ENCODE peak calls at places on chromosomes 12 and 14, in six cellular contexts. One of them, this sample, is unnamed.
A peak's percentile ranks its signal among the peaks of the same experiment; 100 is the strongest.

GRCh38 chr12:62260733-62261683 is 804 bp downstream of the USP15 start:
- DNase-seq in naive thymus-derived CD4-positive, alpha-beta T cell: peak; percentile 73
- DNase-seq in endothelial cell of umbilical vein: peak; percentile 60
- DNase-seq in aorta: peak; percentile 48
- DNase-seq in heart left ventricle: peak; percentile 28
- DNase-seq in PC-3: peak; percentile 44
- DNase-seq in this sample: peak; percentile 66

GRCh38 chr14:21525571-21525970 is 575 bp downstream of the SALL2 start:
- DNase-seq in aorta: no peak
- DNase-seq in endothelial cell of umbilical vein: no peak
- DNase-seq in PC-3: no peak
- DNase-seq in naive thymus-derived CD4-positive, alpha-beta T cell: no peak
- DNase-seq in heart left ventricle: no peak
- DNase-seq in this sample: no peak

GRCh38 chr12:96652870-96653269 is 163.5 kb downstream of the CFAP54 start:
- DNase-seq in naive thymus-derived CD4-positive, alpha-beta T cell: no peak
- DNase-seq in heart left ventricle: no peak
- DNase-seq in PC-3: no peak
- DNase-seq in endothelial cell of umbilical vein: no peak
- DNase-seq in aorta: no peak
- DNase-seq in this sample: no peak

GRCh38 chr12:47214001-47214619 is 134.4 kb upstream of the AMIGO2 start:
- DNase-seq in PC-3: no peak
- DNase-seq in heart left ventricle: no peak
- DNase-seq in endothelial cell of umbilical vein: no peak
- DNase-seq in naive thymus-derived CD4-positive, alpha-beta T cell: no peak
- DNase-seq in aorta: no peak
- DNase-seq in this sample: no peak

GRCh38 chr12:52951640-52952039 is 2.7 kb downstream of the KRT18 start:
- DNase-seq in PC-3: no peak
- DNase-seq in endothelial cell of umbilical vein: no peak
- DNase-seq in aorta: no peak
- DNase-seq in naive thymus-derived CD4-positive, alpha-beta T cell: no peak
- DNase-seq in heart left ventricle: no peak
- DNase-seq in this sample: peak; percentile 22

GRCh38 chr14:100688598-100689499 is 37.8 kb upstream of the DLK1 start:
- DNase-seq in PC-3: peak; percentile 78
- DNase-seq in naive thymus-derived CD4-positive, alpha-beta T cell: no peak
- DNase-seq in aorta: no peak
- DNase-seq in heart left ventricle: no peak
- DNase-seq in endothelial cell of umbilical vein: no peak
- DNase-seq in this sample: no peak

GRCh38 chr14:60732840-60733483 is 1.6 kb upstream of the MNAT1 start:
- DNase-seq in naive thymus-derived CD4-positive, alpha-beta T cell: no peak
- DNase-seq in aorta: no peak
- DNase-seq in endothelial cell of umbilical vein: no peak
- DNase-seq in heart left ventricle: no peak
- DNase-seq in PC-3: peak; percentile 26
- DNase-seq in this sample: no peak

GRCh38 chr12:2163172-2163927 is 110.6 kb downstream of the CACNA1C start:
- DNase-seq in aorta: peak; percentile 93
- DNase-seq in endothelial cell of umbilical vein: no peak
- DNase-seq in PC-3: no peak
- DNase-seq in heart left ventricle: peak; percentile 95
- DNase-seq in naive thymus-derived CD4-positive, alpha-beta T cell: no peak
- DNase-seq in this sample: peak; percentile 98

GRCh38 chr12:10304161-10304574 is 3.5 kb upstream of the KLRD1 start:
- DNase-seq in heart left ventricle: no peak
- DNase-seq in aorta: no peak
- DNase-seq in PC-3: peak; percentile 84
- DNase-seq in endothelial cell of umbilical vein: no peak
- DNase-seq in naive thymus-derived CD4-positive, alpha-beta T cell: no peak
- DNase-seq in this sample: peak; percentile 15

GRCh38 chr12:114812858-114813761 is 129.1 kb upstream of the TBX3 start:
- DNase-seq in PC-3: peak; percentile 92
- DNase-seq in heart left ventricle: no peak
- DNase-seq in naive thymus-derived CD4-positive, alpha-beta T cell: no peak
- DNase-seq in aorta: no peak
- DNase-seq in endothelial cell of umbilical vein: no peak
- DNase-seq in this sample: no peak

GRCh38 chr14:75454963-75455546 is 27.2 kb downstream of the JDP2 start:
- DNase-seq in heart left ventricle: peak; percentile 79
- DNase-seq in endothelial cell of umbilical vein: no peak
- DNase-seq in PC-3: peak; percentile 12
- DNase-seq in naive thymus-derived CD4-positive, alpha-beta T cell: no peak
- DNase-seq in aorta: peak; percentile 73
- DNase-seq in this sample: peak; percentile 43

GRCh38 chr14:68979722-68980552 is 835 bp upstream of the ACTN1 start:
- DNase-seq in heart left ventricle: peak; percentile 56
- DNase-seq in endothelial cell of umbilical vein: peak; percentile 39
- DNase-seq in PC-3: peak; percentile 75
- DNase-seq in aorta: peak; percentile 74
- DNase-seq in naive thymus-derived CD4-positive, alpha-beta T cell: no peak
- DNase-seq in this sample: peak; percentile 37

GRCh38 chr14:92792885-92793284 is 1.2 kb upstream of the GOLGA5 start:
- DNase-seq in PC-3: peak; percentile 12
- DNase-seq in endothelial cell of umbilical vein: no peak
- DNase-seq in naive thymus-derived CD4-positive, alpha-beta T cell: no peak
- DNase-seq in heart left ventricle: no peak
- DNase-seq in aorta: no peak
- DNase-seq in this sample: no peak

GRCh38 chr12:88854260-88854659 is 274.0 kb upstream of the KITLG start:
- DNase-seq in PC-3: peak; percentile 89
- DNase-seq in naive thymus-derived CD4-positive, alpha-beta T cell: no peak
- DNase-seq in endothelial cell of umbilical vein: no peak
- DNase-seq in heart left ventricle: no peak
- DNase-seq in aorta: no peak
- DNase-seq in this sample: no peak

GRCh38 chr14:95098984-95099599 is 58.2 kb downstream of the DICER1 start:
- DNase-seq in heart left ventricle: peak; percentile 58
- DNase-seq in aorta: peak; percentile 73
- DNase-seq in naive thymus-derived CD4-positive, alpha-beta T cell: peak; percentile 30
- DNase-seq in endothelial cell of umbilical vein: peak; percentile 25
- DNase-seq in PC-3: peak; percentile 65
- DNase-seq in this sample: peak; percentile 71

GRCh38 chr14:103191856-103192835 is 68.9 kb downstream of the TNFAIP2 start:
- DNase-seq in aorta: no peak
- DNase-seq in endothelial cell of umbilical vein: no peak
- DNase-seq in PC-3: no peak
- DNase-seq in heart left ventricle: no peak
- DNase-seq in naive thymus-derived CD4-positive, alpha-beta T cell: no peak
- DNase-seq in this sample: no peak

GRCh38 chr12:130879212-130879686 is 7.4 kb downstream of the RAN start:
- DNase-seq in naive thymus-derived CD4-positive, alpha-beta T cell: no peak
- DNase-seq in aorta: no peak
- DNase-seq in heart left ventricle: no peak
- DNase-seq in endothelial cell of umbilical vein: no peak
- DNase-seq in PC-3: no peak
- DNase-seq in this sample: no peak

GRCh38 chr14:59688224-59689170 is 111.9 kb upstream of the CCDC175 start:
- DNase-seq in heart left ventricle: no peak
- DNase-seq in PC-3: peak; percentile 94
- DNase-seq in naive thymus-derived CD4-positive, alpha-beta T cell: no peak
- DNase-seq in aorta: peak; percentile 75
- DNase-seq in endothelial cell of umbilical vein: peak; percentile 44
- DNase-seq in this sample: peak; percentile 37

GRCh38 chr12:132327351-132328171 is 1.8 kb downstream of the GALNT9 start:
- DNase-seq in heart left ventricle: peak; percentile 56
- DNase-seq in naive thymus-derived CD4-positive, alpha-beta T cell: no peak
- DNase-seq in PC-3: peak; percentile 82
- DNase-seq in aorta: peak; percentile 63
- DNase-seq in endothelial cell of umbilical vein: peak; percentile 45
- DNase-seq in this sample: no peak

GRCh38 chr12:27332407-27333310 is at the start of gene BMAL2:
- DNase-seq in heart left ventricle: peak; percentile 43
- DNase-seq in naive thymus-derived CD4-positive, alpha-beta T cell: peak; percentile 12
- DNase-seq in endothelial cell of umbilical vein: peak; percentile 58
- DNase-seq in aorta: peak; percentile 69
- DNase-seq in PC-3: peak; percentile 79
- DNase-seq in this sample: peak; percentile 19

GRCh38 chr12:62913380-62913779 is 21.6 kb downstream of the PPM1H start:
- DNase-seq in naive thymus-derived CD4-positive, alpha-beta T cell: no peak
- DNase-seq in aorta: no peak
- DNase-seq in PC-3: peak; percentile 37
- DNase-seq in endothelial cell of umbilical vein: no peak
- DNase-seq in heart left ventricle: no peak
- DNase-seq in this sample: no peak

GRCh38 chr12:45458854-45459807 is 243.2 kb downstream of the ANO6 start:
- DNase-seq in PC-3: peak; percentile 24
- DNase-seq in aorta: no peak
- DNase-seq in endothelial cell of umbilical vein: peak; percentile 14
- DNase-seq in naive thymus-derived CD4-positive, alpha-beta T cell: no peak
- DNase-seq in heart left ventricle: no peak
- DNase-seq in this sample: no peak

GRCh38 chr12:10235761-10236631 is 23.3 kb downstream of the GABARAPL1 start:
- DNase-seq in naive thymus-derived CD4-positive, alpha-beta T cell: peak; percentile 19
- DNase-seq in endothelial cell of umbilical vein: peak; percentile 55
- DNase-seq in heart left ventricle: no peak
- DNase-seq in aorta: no peak
- DNase-seq in PC-3: peak; percentile 55
- DNase-seq in this sample: peak; percentile 38

GRCh38 chr12:13001725-13002040 is 1.6 kb upstream of the HEBP1 start:
- DNase-seq in endothelial cell of umbilical vein: no peak
- DNase-seq in aorta: no peak
- DNase-seq in naive thymus-derived CD4-positive, alpha-beta T cell: no peak
- DNase-seq in PC-3: no peak
- DNase-seq in heart left ventricle: peak; percentile 29
- DNase-seq in this sample: no peak
- H3K4me3 ChIP-seq in endothelial cell of umbilical vein: peak overlapping the region; percentile 55
- H3K4me3 ChIP-seq in aorta: peak overlapping the region; percentile 84
- H3K4me3 ChIP-seq in naive thymus-derived CD4-positive, alpha-beta T cell: peak overlapping the region; percentile 52
- H3K4me3 ChIP-seq in PC-3: peak overlapping the region; percentile 72
- H3K4me3 ChIP-seq in heart left ventricle: peak overlapping the region; percentile 86
- H3K4me3 ChIP-seq in this sample: peak overlapping the region; percentile 93

DNA sequence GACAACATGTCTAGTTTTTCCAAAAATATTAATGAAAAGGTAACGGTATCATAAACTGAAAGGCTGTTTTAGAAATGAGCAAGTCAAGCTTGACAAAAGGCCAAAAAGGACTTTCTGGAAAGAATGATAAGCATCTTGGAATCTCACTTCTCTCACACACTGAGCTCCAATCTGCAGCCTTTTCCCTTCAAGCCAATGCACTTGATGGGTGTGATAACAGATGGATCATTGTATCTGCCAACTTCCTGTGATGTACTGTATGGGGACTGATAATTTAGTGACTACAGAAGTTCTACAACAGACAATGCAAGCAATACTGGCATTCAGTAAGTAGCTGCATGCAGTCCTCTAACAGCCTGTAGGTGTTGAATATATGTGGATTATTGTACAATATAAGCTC is 147.1 kb downstream of the MED13L start:
- DNase-seq in PC-3: no peak
- DNase-seq in naive thymus-derived CD4-positive, alpha-beta T cell: no peak
- DNase-seq in endothelial cell of umbilical vein: peak; percentile 62
- DNase-seq in aorta: no peak
- DNase-seq in heart left ventricle: no peak
- DNase-seq in this sample: no peak
- H3K4me1 ChIP-seq in PC-3: peaks cover 29% of the 10 kb centered on the region
- H3K4me1 ChIP-seq in naive thymus-derived CD4-positive, alpha-beta T cell: peaks cover 4% of the 10 kb centered on the region
- H3K4me1 ChIP-seq in endothelial cell of umbilical vein: peaks cover 17% of the 10 kb centered on the region
- H3K4me1 ChIP-seq in aorta: peaks cover 22% of the 10 kb centered on the region
- H3K4me1 ChIP-seq in heart left ventricle: peaks cover 4% of the 10 kb centered on the region
- H3K4me1 ChIP-seq in this sample: no peaks in the 10 kb centered on the region

GRCh38 chr14:31255286-31255685 is 47.7 kb upstream of the HECTD1 start:
- DNase-seq in PC-3: no peak
- DNase-seq in aorta: no peak
- DNase-seq in endothelial cell of umbilical vein: no peak
- DNase-seq in naive thymus-derived CD4-positive, alpha-beta T cell: no peak
- DNase-seq in heart left ventricle: no peak
- DNase-seq in this sample: no peak
- H3K36me3 ChIP-seq in PC-3: no peaks in the 10 kb centered on the region
- H3K36me3 ChIP-seq in aorta: no peaks in the 10 kb centered on the region
- H3K36me3 ChIP-seq in endothelial cell of umbilical vein: no peaks in the 10 kb centered on the region
- H3K36me3 ChIP-seq in naive thymus-derived CD4-positive, alpha-beta T cell: no peaks in the 10 kb centered on the region
- H3K36me3 ChIP-seq in heart left ventricle: no peaks in the 10 kb centered on the region
- H3K36me3 ChIP-seq in this sample: no peaks in the 10 kb centered on the region

GRCh38 chr14:91111443-91111842 is 2.4 kb upstream of the DGLUCY start:
- DNase-seq in naive thymus-derived CD4-positive, alpha-beta T cell: no peak
- DNase-seq in endothelial cell of umbilical vein: no peak
- DNase-seq in heart left ventricle: no peak
- DNase-seq in aorta: no peak
- DNase-seq in PC-3: peak; percentile 21
- DNase-seq in this sample: no peak

GRCh38 chr14:91105673-91106072 is 8.2 kb upstream of the DGLUCY start:
- DNase-seq in aorta: no peak
- DNase-seq in endothelial cell of umbilical vein: no peak
- DNase-seq in naive thymus-derived CD4-positive, alpha-beta T cell: no peak
- DNase-seq in heart left ventricle: no peak
- DNase-seq in PC-3: peak; percentile 10
- DNase-seq in this sample: no peak

GRCh38 chr14:91112172-91112571 is 1.7 kb upstream of the DGLUCY start:
- DNase-seq in endothelial cell of umbilical vein: no peak
- DNase-seq in PC-3: no peak
- DNase-seq in naive thymus-derived CD4-positive, alpha-beta T cell: no peak
- DNase-seq in heart left ventricle: no peak
- DNase-seq in aorta: no peak
- DNase-seq in this sample: no peak

GRCh38 chr14:91113829-91114078 is at the start of gene DGLUCY:
- DNase-seq in aorta: peak; percentile 90
- DNase-seq in endothelial cell of umbilical vein: no peak
- DNase-seq in naive thymus-derived CD4-positive, alpha-beta T cell: no peak
- DNase-seq in heart left ventricle: peak; percentile 91
- DNase-seq in PC-3: no peak
- DNase-seq in this sample: peak; percentile 81

DNA sequence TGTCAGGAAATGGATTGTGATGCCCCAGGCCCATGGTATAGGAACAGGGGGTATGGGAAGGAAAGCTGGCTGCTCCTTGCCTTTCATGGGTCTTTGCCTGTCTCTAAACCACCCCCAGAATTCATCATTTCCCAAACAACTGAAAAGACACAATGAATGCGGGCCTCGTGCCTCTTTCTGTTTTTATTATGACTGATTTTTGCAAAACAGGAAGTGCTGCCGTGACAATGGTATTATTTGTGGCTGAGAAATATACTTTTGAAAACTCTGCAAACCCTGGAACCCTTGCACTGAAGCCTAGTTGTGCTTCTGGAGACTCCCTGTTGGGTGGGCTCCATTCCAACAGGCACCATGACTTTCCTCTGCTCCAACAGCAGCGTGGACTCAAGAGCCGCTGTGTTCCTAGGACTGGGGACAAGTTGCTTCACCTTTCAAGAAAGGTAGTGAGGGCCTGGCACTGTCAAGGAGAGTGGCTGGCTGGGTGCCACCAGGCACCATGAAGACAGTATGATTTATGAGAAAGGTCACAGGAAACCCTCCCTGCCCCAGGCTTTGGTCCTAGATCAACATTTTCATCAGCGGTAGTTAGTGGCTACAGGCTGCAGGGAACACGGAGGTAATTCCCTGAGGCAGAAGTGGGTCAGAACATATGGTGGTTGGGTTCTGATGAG is 4.8 kb upstream of the DGLUCY start:
- DNase-seq in aorta: peak; percentile 52
- DNase-seq in endothelial cell of umbilical vein: peak; percentile 98
- DNase-seq in PC-3: peak; percentile 35
- DNase-seq in naive thymus-derived CD4-positive, alpha-beta T cell: no peak
- DNase-seq in heart left ventricle: no peak
- DNase-seq in this sample: no peak
- H3K4me3 ChIP-seq in aorta: no peak overlapping the region
- H3K4me3 ChIP-seq in endothelial cell of umbilical vein: no peak overlapping the region
- H3K4me3 ChIP-seq in PC-3: no peak overlapping the region
- H3K4me3 ChIP-seq in naive thymus-derived CD4-positive, alpha-beta T cell: no peak overlapping the region
- H3K4me3 ChIP-seq in heart left ventricle: no peak overlapping the region
- H3K4me3 ChIP-seq in this sample: no peak overlapping the region